ENCODE peak calls at places on chromosomes 4 and X, in seven cellular contexts. K is tibial nerve, T is cardiac muscle cell, N is OCI-LY7, A is fibroblast of lung, P is WERI-Rb-1, X is fibroblast of the aortic adventitia. H is an unnamed sample.

GRCh38 chr4:5037553-5038551 is 13.4 kb upstream of the STK32B start:
- DNase-seq in A (peak), P (no peak), K (no peak), X (peak), N (no peak), T (peak), H (peak)

GRCh38 chrX:1578511-1579173 is 12.8 kb upstream of the AKAP17A start:
- DNase-seq in X (no peak), N (no peak), T (no peak), P (no peak), A (no peak), K (no peak), H (no peak)

GRCh38 chr4:137711502-137711901 is 179.2 kb upstream of the PCDH18 start:
- DNase-seq in K (no peak), A (no peak), N (no peak), T (no peak), X (no peak), P (no peak), H (no peak)

GRCh38 chr4:77599378-77599777 is 6.2 kb upstream of the CXCL13 start:
- DNase-seq in P (peak), K (no peak), N (peak), A (peak), X (peak), T (peak), H (peak)

GRCh38 chrX:12240491-12240890 is 102.2 kb downstream of the FRMPD4 start:
- DNase-seq in P (no peak), T (no peak), A (no peak), K (no peak), X (no peak), N (no peak), H (no peak)

GRCh38 chr4:76655566-76656479 is 220.8 kb downstream of the SHROOM3 start:
- DNase-seq in T (no peak), A (no peak), N (no peak), K (no peak), X (peak), P (no peak), H (no peak)

GRCh38 chr4:53563824-53564223 is 27.5 kb downstream of the LNX1 start:
- DNase-seq in P (no peak), T (peak), N (no peak), K (no peak), A (peak), X (peak), H (peak)

GRCh38 chrX:39309721-39310152 is 508.5 kb downstream of the MID1IP1 start:
- DNase-seq in K (no peak), N (no peak), X (no peak), P (no peak), A (no peak), T (peak), H (peak)

GRCh38 chr4:118973295-118973694 is 84.6 kb downstream of the SYNPO2 start:
- DNase-seq in T (no peak), K (no peak), N (no peak), P (no peak), X (no peak), A (peak), H (no peak)

GRCh38 chr4:69056921-69057562 is 39.2 kb upstream of the UGT2B7 start:
- DNase-seq in A (no peak), K (no peak), N (no peak), P (no peak), T (peak), X (no peak), H (no peak)

GRCh38 chrX:46683023-46683422 is 75.9 kb downstream of the SLC9A7 start:
- DNase-seq in T (no peak), N (peak), A (no peak), K (no peak), P (no peak), X (peak), H (peak)

GRCh38 chrX:15471016-15471415 is 22.1 kb downstream of the PIR start:
- DNase-seq in A (peak), P (peak), X (peak), T (peak), N (peak), K (peak), H (peak)

GRCh38 chr4:6909970-6910339 is 329 bp downstream of the TBC1D14 start:
- DNase-seq in T (no peak), P (peak), N (no peak), A (no peak), K (no peak), X (no peak), H (no peak)

GRCh38 chrX:123339201-123339905 is 155.3 kb downstream of the GRIA3 start:
- DNase-seq in T (peak), A (no peak), P (no peak), K (no peak), X (peak), N (no peak), H (peak)

GRCh38 chrX:103503163-103503852 is 16.0 kb downstream of the RAB40A start:
- DNase-seq in K (no peak), A (no peak), N (no peak), X (peak), T (no peak), P (no peak), H (no peak)

GRCh38 chrX:8988456-8988855 is 45.5 kb downstream of the FAM9B start:
- DNase-seq in P (peak), K (no peak), T (peak), N (no peak), X (peak), A (peak), H (peak)

GRCh38 chrX:114626323-114626722 is 42.4 kb downstream of the HTR2C start:
- DNase-seq in K (no peak), P (no peak), N (no peak), A (peak), T (peak), X (peak), H (peak)

GRCh38 chr4:54872246-54872645 is 214.5 kb downstream of the KIT start:
- DNase-seq in N (no peak), K (no peak), T (peak), P (no peak), A (no peak), X (no peak), H (no peak)

GRCh38 chrX:87924619-87925018 is 407.0 kb downstream of the KLHL4 start:
- DNase-seq in A (no peak), N (no peak), X (no peak), T (no peak), P (no peak), K (no peak), H (no peak)

GRCh38 chr4:55116450-55116849 is 8.9 kb downstream of the KDR start:
- DNase-seq in K (no peak), T (peak), X (peak), A (no peak), P (no peak), N (no peak), H (peak)

GRCh38 chr4:141636771-141637460 is 533 bp downstream of the IL15 start:
- DNase-seq in A (peak), P (peak), N (no peak), X (peak), T (peak), K (no peak), H (peak)

GRCh38 chr4:19748470-19748869 is 503.2 kb upstream of the SLIT2 start:
- DNase-seq in T (peak), X (peak), A (peak), K (peak), P (no peak), N (no peak), H (peak)

GRCh38 chr4:148145475-148145874 is 296.7 kb downstream of the NR3C2 start:
- DNase-seq in P (no peak), N (no peak), A (no peak), K (no peak), T (no peak), X (no peak), H (no peak)

GRCh38 chr4:138301536-138301935 is 59.4 kb upstream of the SLC7A11 start:
- DNase-seq in N (no peak), P (peak), T (no peak), A (no peak), K (no peak), X (no peak), H (no peak)

GRCh38 chrX:124232523-124233201 is 99.8 kb upstream of the TEX13D start:
- DNase-seq in K (no peak), N (no peak), A (no peak), X (no peak), P (no peak), T (no peak), H (no peak)

GRCh38 chrX:2464677-2465166 is 36.1 kb downstream of the DHRSX start:
- DNase-seq in K (no peak), P (no peak), N (no peak), X (no peak), A (peak), T (no peak), H (no peak)

GRCh38 chr4:53483250-53483649 is 105.8 kb downstream of the FIP1L1 start:
- DNase-seq in X (no peak), N (no peak), P (no peak), A (no peak), K (no peak), T (no peak), H (no peak)

GRCh38 chrX:103585421-103586313 is at the start of gene TCEAL4:
- DNase-seq in N (peak), A (peak), T (peak), K (peak), P (peak), X (peak), H (peak)

GRCh38 chr4:120939693-120940092 is 17.2 kb upstream of the PRDM5 start:
- DNase-seq in K (no peak), X (no peak), N (no peak), A (no peak), P (no peak), T (no peak), H (no peak)
- H3K4me3 ChIP-seq in K (no peak), X (no peak), N (no peak), A (no peak), P (no peak), T (no peak), H (no peak)

DNA sequence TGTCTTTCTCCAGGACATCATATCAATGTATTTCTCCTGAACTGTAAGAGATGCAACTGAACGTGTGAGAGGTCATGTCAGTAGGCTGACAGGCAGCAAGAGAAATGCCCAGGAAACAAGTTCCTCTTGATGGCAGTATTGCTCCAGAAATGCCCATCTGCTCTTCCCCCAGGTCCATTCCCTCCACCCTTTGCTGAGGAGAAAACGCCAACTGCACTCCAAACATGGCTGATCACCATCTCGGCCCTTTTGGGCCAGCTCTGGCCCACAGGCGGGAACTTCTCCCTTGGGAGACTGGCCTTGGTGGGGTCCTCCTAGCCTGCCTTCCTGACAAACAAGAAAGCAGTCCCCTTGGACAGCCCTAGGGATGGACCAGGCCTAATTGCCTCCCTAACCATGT is 276.5 kb upstream of the AGTR2 start:
- DNase-seq in P (peak), K (no peak), X (peak), A (no peak), N (no peak), T (peak), H (peak)
- TF ChIP-seq CTCF in P (peak), K (peak), X (peak), A (no peak), N (no peak), T (no peak), H (no peak)

DNA sequence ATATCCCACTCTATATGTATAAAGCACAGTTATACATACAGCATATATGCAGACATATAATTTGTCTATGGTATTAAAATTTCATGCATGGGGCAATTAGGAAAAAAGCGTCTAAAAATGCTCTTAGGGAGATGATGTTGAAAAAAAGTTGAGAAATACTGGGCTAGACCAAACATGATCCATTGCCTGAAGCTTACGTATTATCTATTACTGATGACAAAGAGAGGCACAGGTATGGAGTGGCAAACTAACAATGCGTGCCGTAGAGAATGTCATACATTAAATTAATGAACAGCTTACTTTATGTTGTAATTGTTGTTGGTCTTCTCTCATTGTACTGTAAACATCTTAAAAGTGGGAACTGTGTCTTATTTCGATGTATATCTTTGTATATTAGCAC is 13.9 kb downstream of the RHOH start:
- DNase-seq in N (no peak), K (no peak), P (no peak), T (no peak), A (no peak), X (no peak), H (no peak)
- H3K4me3 ChIP-seq in N (peak), K (no peak), P (no peak), T (no peak), A (no peak), X (no peak), H (no peak)

DNA sequence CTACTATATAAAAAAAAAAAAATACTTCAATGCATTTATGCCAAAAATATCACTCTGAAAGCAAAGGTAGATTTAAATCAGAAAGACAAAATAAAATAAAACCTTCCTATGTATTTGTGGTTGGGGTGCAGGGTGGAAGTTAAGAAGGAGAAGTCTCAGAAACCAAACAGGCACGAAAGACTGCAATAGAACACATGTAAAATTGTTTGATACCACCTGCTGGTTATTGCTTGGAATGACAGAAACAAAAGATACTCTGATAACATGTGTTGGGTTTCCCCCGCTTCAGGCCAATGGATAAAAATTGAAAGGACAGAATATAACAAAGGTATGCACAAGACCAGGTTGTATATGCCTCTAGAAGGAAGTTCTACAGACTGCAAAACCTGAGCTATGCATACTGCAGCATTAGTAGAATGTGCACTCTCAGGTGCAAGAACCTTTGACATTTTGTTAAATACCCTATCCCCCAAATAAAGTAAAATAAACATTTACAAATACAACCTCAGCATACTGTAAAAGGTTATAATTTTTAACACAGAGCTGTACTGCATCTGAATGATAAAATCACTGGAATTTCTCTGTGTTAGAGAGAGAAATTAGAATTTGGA is 118.8 kb downstream of the GABRA2 start:
- DNase-seq in K (no peak), A (peak), X (no peak), T (peak), P (peak), N (peak), H (peak)
- TF ChIP-seq CTCF in K (peak), A (peak), X (peak), T (peak), P (peak), N (peak), H (peak)

GRCh38 chr4:102342404-102343074 is 2.7 kb downstream of the SLC39A8 start:
- DNase-seq in A (no peak), P (no peak), N (no peak), X (no peak), K (no peak), T (no peak), H (no peak)
- H3K4me3 ChIP-seq in A (no peak), P (no peak), N (peak), X (no peak), K (no peak), T (peak), H (no peak)

DNA sequence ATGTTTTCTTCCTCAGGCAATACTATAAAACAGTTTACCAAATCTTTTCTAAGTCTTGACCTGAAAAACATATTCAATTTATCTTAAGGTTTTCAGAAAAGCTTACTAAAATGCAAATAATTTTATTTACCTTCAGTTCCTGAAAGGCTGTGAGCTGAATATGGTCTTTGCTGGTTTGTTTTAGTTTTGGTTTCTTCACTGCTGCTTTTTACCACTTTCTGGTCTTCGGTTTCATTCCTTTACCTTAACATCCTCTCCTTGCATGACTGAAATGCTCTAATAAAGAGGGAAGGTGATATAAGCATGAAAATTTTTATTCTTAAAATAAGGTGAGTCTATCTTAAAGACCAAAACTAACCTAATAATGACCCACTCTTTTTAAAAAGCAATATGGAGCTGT is 97.1 kb upstream of the NRK start:
- DNase-seq in N (no peak), X (no peak), K (no peak), T (no peak), P (no peak), A (no peak), H (no peak)
- TF ChIP-seq CTCF in N (no peak), X (no peak), K (no peak), T (no peak), P (no peak), A (no peak), H (no peak)

GRCh38 chr4:2484169-2484568 is 15.3 kb downstream of the RNF4 start:
- DNase-seq in T (no peak), N (peak), P (no peak), X (no peak), A (no peak), K (no peak), H (no peak)
- H3K4me3 ChIP-seq in T (no peak), N (peak), P (no peak), X (no peak), A (no peak), K (no peak), H (no peak)

DNA sequence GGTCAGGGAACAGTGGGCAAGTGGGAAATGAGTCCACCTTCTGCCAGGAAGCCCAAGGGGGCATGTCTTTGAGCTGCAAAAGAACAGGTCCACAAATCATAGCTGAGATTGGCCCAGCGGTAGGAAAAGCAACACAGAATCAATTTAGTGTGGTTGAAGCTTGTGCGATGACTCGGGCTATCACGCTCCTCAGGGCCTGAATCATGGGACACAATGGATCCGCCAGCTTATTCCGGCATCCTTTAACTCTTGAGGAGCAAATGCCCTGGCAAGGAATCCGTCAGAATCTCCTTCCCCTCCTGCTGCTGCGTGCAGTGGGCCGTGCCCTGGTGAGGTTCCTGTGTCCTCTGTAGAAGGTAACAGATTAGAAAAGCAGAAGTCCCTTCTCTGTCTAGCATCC is 98.0 kb downstream of the RELL1 start:
- DNase-seq in K (no peak), X (no peak), T (no peak), P (no peak), A (no peak), N (no peak), H (no peak)
- TF ChIP-seq CTCF in K (no peak), X (no peak), T (no peak), P (no peak), A (no peak), N (no peak), H (no peak)

GRCh38 chr4:184267673-184268573 is 50.2 kb upstream of the ENPP6 start:
- DNase-seq in P (no peak), A (peak), T (peak), X (peak), K (no peak), N (peak), H (peak)

GRCh38 chr4:184267206-184267608 is 49.5 kb upstream of the ENPP6 start:
- DNase-seq in P (no peak), T (no peak), K (no peak), A (no peak), N (peak), X (no peak), H (no peak)

GRCh38 chr4:184269879-184270430 is 52.3 kb upstream of the ENPP6 start:
- DNase-seq in X (no peak), A (no peak), P (no peak), N (no peak), K (no peak), T (no peak), H (no peak)

GRCh38 chr4:184270808-184271413 is 53.2 kb upstream of the ENPP6 start:
- DNase-seq in X (no peak), A (no peak), K (no peak), T (no peak), N (no peak), P (no peak), H (no peak)

GRCh38 chr4:184268574-184269160 is 51.0 kb upstream of the ENPP6 start:
- DNase-seq in A (peak), X (no peak), N (peak), T (peak), P (no peak), K (no peak), H (peak)
- H3K4me3 ChIP-seq in A (no peak), X (no peak), N (peak), T (no peak), P (no peak), K (no peak), H (no peak)

GRCh38 chrX:67718926-67719325 is 175.1 kb downstream of the AR start:
- DNase-seq in P (no peak), T (no peak), A (no peak), K (no peak), N (no peak), X (no peak), H (no peak)
- TF ChIP-seq CTCF in P (no peak), T (no peak), A (no peak), K (no peak), N (no peak), X (no peak), H (no peak)

H was measured in fibroblast of pulmonary artery.